ENCODE peak calls at places on chromosomes 11 and 22, in six cellular contexts. One of them, this sample, is unnamed.

GRCh38 chr22:48581206-48581766 is 1246.4 kb downstream of the BRD1 start:
- DNase-seq in stomach: no peak
- DNase-seq in heart left ventricle: peak; percentile 56
- DNase-seq in body of pancreas: no peak
- DNase-seq in gastrocnemius medialis: no peak
- DNase-seq in uterus: no peak
- DNase-seq in this sample: no peak

GRCh38 chr11:123450593-123450992 is 20.5 kb downstream of the GRAMD1B start:
- DNase-seq in heart left ventricle: no peak
- DNase-seq in uterus: peak; percentile 27
- DNase-seq in stomach: no peak
- DNase-seq in body of pancreas: no peak
- DNase-seq in gastrocnemius medialis: no peak
- DNase-seq in this sample: no peak

GRCh38 chr22:17638182-17638431 is 450 bp upstream of the BCL2L13 start:
- DNase-seq in heart left ventricle: no peak
- DNase-seq in uterus: no peak
- DNase-seq in stomach: no peak
- DNase-seq in body of pancreas: no peak
- DNase-seq in gastrocnemius medialis: no peak
- DNase-seq in this sample: no peak

GRCh38 chr11:19594326-19594725 is 118.3 kb upstream of the NAV2 start:
- DNase-seq in gastrocnemius medialis: no peak
- DNase-seq in stomach: no peak
- DNase-seq in body of pancreas: no peak
- DNase-seq in heart left ventricle: no peak
- DNase-seq in uterus: no peak
- DNase-seq in this sample: no peak

GRCh38 chr22:39625554-39626537 is 55.3 kb downstream of the CACNA1I start:
- DNase-seq in stomach: no peak
- DNase-seq in uterus: no peak
- DNase-seq in gastrocnemius medialis: no peak
- DNase-seq in heart left ventricle: peak; percentile 27
- DNase-seq in body of pancreas: no peak
- DNase-seq in this sample: no peak

GRCh38 chr11:20795005-20795404 is 125.6 kb downstream of the NELL1 start:
- DNase-seq in gastrocnemius medialis: no peak
- DNase-seq in uterus: no peak
- DNase-seq in stomach: no peak
- DNase-seq in heart left ventricle: no peak
- DNase-seq in body of pancreas: no peak
- DNase-seq in this sample: no peak

GRCh38 chr22:21681566-21682370 is 16.0 kb downstream of the PPIL2 start:
- DNase-seq in heart left ventricle: no peak
- DNase-seq in gastrocnemius medialis: no peak
- DNase-seq in body of pancreas: peak; percentile 50
- DNase-seq in stomach: no peak
- DNase-seq in uterus: no peak
- DNase-seq in this sample: no peak

GRCh38 chr11:47020793-47021624 is 84.4 kb downstream of the CSTPP1 start:
- DNase-seq in stomach: no peak
- DNase-seq in body of pancreas: no peak
- DNase-seq in heart left ventricle: no peak
- DNase-seq in gastrocnemius medialis: no peak
- DNase-seq in uterus: no peak
- DNase-seq in this sample: no peak

GRCh38 chr11:69477111-69477510 is 4.4 kb upstream of the LINC01488 start:
- DNase-seq in heart left ventricle: peak; percentile 52
- DNase-seq in uterus: no peak
- DNase-seq in gastrocnemius medialis: no peak
- DNase-seq in stomach: no peak
- DNase-seq in body of pancreas: no peak
- DNase-seq in this sample: no peak

GRCh38 chr22:48185071-48185470 is 1422.6 kb downstream of the TBC1D22A start:
- DNase-seq in body of pancreas: no peak
- DNase-seq in stomach: no peak
- DNase-seq in gastrocnemius medialis: no peak
- DNase-seq in heart left ventricle: peak; percentile 23
- DNase-seq in uterus: no peak
- DNase-seq in this sample: no peak

GRCh38 chr11:13889566-13890214 is 72.8 kb upstream of the SPON1 start:
- DNase-seq in heart left ventricle: no peak
- DNase-seq in stomach: no peak
- DNase-seq in uterus: no peak
- DNase-seq in gastrocnemius medialis: no peak
- DNase-seq in body of pancreas: no peak
- DNase-seq in this sample: no peak

GRCh38 chr11:488062-488461 is 19.0 kb downstream of the RNH1 start:
- DNase-seq in stomach: no peak
- DNase-seq in body of pancreas: no peak
- DNase-seq in heart left ventricle: no peak
- DNase-seq in uterus: no peak
- DNase-seq in gastrocnemius medialis: no peak
- DNase-seq in this sample: no peak

GRCh38 chr11:130670200-130670599 is 221.8 kb downstream of the ADAMTS15 start:
- DNase-seq in stomach: no peak
- DNase-seq in uterus: no peak
- DNase-seq in gastrocnemius medialis: peak; percentile 32
- DNase-seq in body of pancreas: no peak
- DNase-seq in heart left ventricle: no peak
- DNase-seq in this sample: no peak

GRCh38 chr11:130671801-130672700 is 223.6 kb downstream of the ADAMTS15 start:
- DNase-seq in gastrocnemius medialis: peak; percentile 16
- DNase-seq in body of pancreas: peak; percentile 62
- DNase-seq in stomach: peak; percentile 49
- DNase-seq in uterus: peak; percentile 79
- DNase-seq in heart left ventricle: peak; percentile 67
- DNase-seq in this sample: no peak

GRCh38 chr11:130668751-130669150 is 220.3 kb downstream of the ADAMTS15 start:
- DNase-seq in body of pancreas: no peak
- DNase-seq in uterus: no peak
- DNase-seq in heart left ventricle: no peak
- DNase-seq in stomach: no peak
- DNase-seq in gastrocnemius medialis: no peak
- DNase-seq in this sample: no peak

GRCh38 chr11:130666781-130667251 is 218.4 kb downstream of the ADAMTS15 start:
- DNase-seq in stomach: no peak
- DNase-seq in uterus: no peak
- DNase-seq in heart left ventricle: no peak
- DNase-seq in body of pancreas: no peak
- DNase-seq in gastrocnemius medialis: no peak
- DNase-seq in this sample: no peak
- TF ChIP-seq CTCF in stomach: no peak
- TF ChIP-seq CTCF in uterus: no peak
- TF ChIP-seq CTCF in heart left ventricle: no peak
- TF ChIP-seq CTCF in body of pancreas: no peak
- TF ChIP-seq CTCF in gastrocnemius medialis: no peak
- TF ChIP-seq CTCF in this sample: no peak

GRCh38 chr11:77473001-77473800 is 693 bp downstream of the PAK1 start:
- DNase-seq in gastrocnemius medialis: peak; percentile 8
- DNase-seq in body of pancreas: peak; percentile 65
- DNase-seq in uterus: peak; percentile 42
- DNase-seq in stomach: peak; percentile 62
- DNase-seq in heart left ventricle: peak; percentile 79
- DNase-seq in this sample: no peak
- TF ChIP-seq POLR2A in gastrocnemius medialis: no peak
- TF ChIP-seq POLR2A in body of pancreas: no peak
- TF ChIP-seq POLR2A in uterus: no peak
- TF ChIP-seq POLR2A in stomach: no peak
- TF ChIP-seq POLR2A in heart left ventricle: no peak
- TF ChIP-seq POLR2A in this sample: no peak

GRCh38 chr22:24553597-24554315 is 1.2 kb downstream of the GUCD1 start:
- DNase-seq in body of pancreas: peak; percentile 35
- DNase-seq in heart left ventricle: peak; percentile 61
- DNase-seq in uterus: peak; percentile 20
- DNase-seq in gastrocnemius medialis: peak; percentile 64
- DNase-seq in stomach: peak; percentile 62
- DNase-seq in this sample: no peak

GRCh38 chr22:24554316-24555159 is at the start of gene GUCD1:
- DNase-seq in heart left ventricle: peak; percentile 66
- DNase-seq in body of pancreas: peak; percentile 42
- DNase-seq in stomach: peak; percentile 31
- DNase-seq in gastrocnemius medialis: peak; percentile 27
- DNase-seq in uterus: no peak
- DNase-seq in this sample: no peak

GRCh38 chr22:24548812-24549211 is 6.1 kb downstream of the GUCD1 start:
- DNase-seq in stomach: no peak
- DNase-seq in gastrocnemius medialis: no peak
- DNase-seq in uterus: no peak
- DNase-seq in heart left ventricle: no peak
- DNase-seq in body of pancreas: no peak
- DNase-seq in this sample: no peak

GRCh38 chr22:24550902-24551229 is 4.1 kb downstream of the GUCD1 start:
- DNase-seq in uterus: no peak
- DNase-seq in body of pancreas: no peak
- DNase-seq in gastrocnemius medialis: no peak
- DNase-seq in stomach: no peak
- DNase-seq in heart left ventricle: no peak
- DNase-seq in this sample: no peak

GRCh38 chr22:24550028-24550901 is 4.7 kb downstream of the GUCD1 start:
- DNase-seq in heart left ventricle: no peak
- DNase-seq in stomach: peak; percentile 83
- DNase-seq in body of pancreas: peak; percentile 26
- DNase-seq in uterus: no peak
- DNase-seq in gastrocnemius medialis: peak; percentile 29
- DNase-seq in this sample: no peak
- TF ChIP-seq CTCF in heart left ventricle: no peak
- TF ChIP-seq CTCF in stomach: no peak
- TF ChIP-seq CTCF in body of pancreas: no peak
- TF ChIP-seq CTCF in uterus: no peak
- TF ChIP-seq CTCF in gastrocnemius medialis: no peak
- TF ChIP-seq CTCF in this sample: no peak

GRCh38 chr22:27299181-27300085 is 502.1 kb downstream of the MN1 start:
- DNase-seq in uterus: peak; percentile 32
- DNase-seq in stomach: no peak
- DNase-seq in body of pancreas: no peak
- DNase-seq in heart left ventricle: no peak
- DNase-seq in gastrocnemius medialis: no peak
- DNase-seq in this sample: no peak
- TF ChIP-seq POLR2A in uterus: no peak
- TF ChIP-seq POLR2A in stomach: no peak
- TF ChIP-seq POLR2A in body of pancreas: no peak
- TF ChIP-seq POLR2A in heart left ventricle: no peak
- TF ChIP-seq POLR2A in gastrocnemius medialis: no peak
- TF ChIP-seq POLR2A in this sample: no peak

GRCh38 chr22:50641696-50642607 is 14.0 kb upstream of the ARSA start:
- DNase-seq in heart left ventricle: no peak
- DNase-seq in stomach: no peak
- DNase-seq in uterus: no peak
- DNase-seq in body of pancreas: no peak
- DNase-seq in gastrocnemius medialis: no peak
- DNase-seq in this sample: no peak
- TF ChIP-seq CTCF in heart left ventricle: peak; percentile 39
- TF ChIP-seq CTCF in stomach: no peak
- TF ChIP-seq CTCF in uterus: peak; percentile 51
- TF ChIP-seq CTCF in body of pancreas: peak; percentile 8
- TF ChIP-seq CTCF in gastrocnemius medialis: peak; percentile 17
- TF ChIP-seq CTCF in this sample: peak; percentile 12

GRCh38 chr22:26035523-26035922 is 133.7 kb upstream of the SEZ6L start:
- DNase-seq in body of pancreas: no peak
- DNase-seq in gastrocnemius medialis: no peak
- DNase-seq in heart left ventricle: no peak
- DNase-seq in uterus: no peak
- DNase-seq in stomach: no peak
- DNase-seq in this sample: no peak
- TF ChIP-seq POLR2A in body of pancreas: no peak
- TF ChIP-seq POLR2A in gastrocnemius medialis: no peak
- TF ChIP-seq POLR2A in heart left ventricle: no peak
- TF ChIP-seq POLR2A in uterus: no peak
- TF ChIP-seq POLR2A in stomach: no peak
- TF ChIP-seq POLR2A in this sample: no peak

GRCh38 chr22:44862981-44863860 is 110.8 kb downstream of the ARHGAP8 start:
- DNase-seq in gastrocnemius medialis: no peak
- DNase-seq in stomach: no peak
- DNase-seq in uterus: no peak
- DNase-seq in heart left ventricle: peak; percentile 22
- DNase-seq in body of pancreas: no peak
- DNase-seq in this sample: no peak

GRCh38 chr22:44869196-44869595 is 116.8 kb downstream of the ARHGAP8 start:
- DNase-seq in stomach: no peak
- DNase-seq in gastrocnemius medialis: no peak
- DNase-seq in heart left ventricle: peak; percentile 10
- DNase-seq in uterus: no peak
- DNase-seq in body of pancreas: no peak
- DNase-seq in this sample: no peak

GRCh38 chr22:44862281-44862680 is 109.9 kb downstream of the ARHGAP8 start:
- DNase-seq in stomach: no peak
- DNase-seq in gastrocnemius medialis: no peak
- DNase-seq in body of pancreas: no peak
- DNase-seq in uterus: no peak
- DNase-seq in heart left ventricle: peak; percentile 23
- DNase-seq in this sample: no peak

GRCh38 chr22:44861245-44861644 is 108.9 kb downstream of the ARHGAP8 start:
- DNase-seq in uterus: no peak
- DNase-seq in gastrocnemius medialis: no peak
- DNase-seq in stomach: no peak
- DNase-seq in body of pancreas: no peak
- DNase-seq in heart left ventricle: peak; percentile 33
- DNase-seq in this sample: no peak

DNA sequence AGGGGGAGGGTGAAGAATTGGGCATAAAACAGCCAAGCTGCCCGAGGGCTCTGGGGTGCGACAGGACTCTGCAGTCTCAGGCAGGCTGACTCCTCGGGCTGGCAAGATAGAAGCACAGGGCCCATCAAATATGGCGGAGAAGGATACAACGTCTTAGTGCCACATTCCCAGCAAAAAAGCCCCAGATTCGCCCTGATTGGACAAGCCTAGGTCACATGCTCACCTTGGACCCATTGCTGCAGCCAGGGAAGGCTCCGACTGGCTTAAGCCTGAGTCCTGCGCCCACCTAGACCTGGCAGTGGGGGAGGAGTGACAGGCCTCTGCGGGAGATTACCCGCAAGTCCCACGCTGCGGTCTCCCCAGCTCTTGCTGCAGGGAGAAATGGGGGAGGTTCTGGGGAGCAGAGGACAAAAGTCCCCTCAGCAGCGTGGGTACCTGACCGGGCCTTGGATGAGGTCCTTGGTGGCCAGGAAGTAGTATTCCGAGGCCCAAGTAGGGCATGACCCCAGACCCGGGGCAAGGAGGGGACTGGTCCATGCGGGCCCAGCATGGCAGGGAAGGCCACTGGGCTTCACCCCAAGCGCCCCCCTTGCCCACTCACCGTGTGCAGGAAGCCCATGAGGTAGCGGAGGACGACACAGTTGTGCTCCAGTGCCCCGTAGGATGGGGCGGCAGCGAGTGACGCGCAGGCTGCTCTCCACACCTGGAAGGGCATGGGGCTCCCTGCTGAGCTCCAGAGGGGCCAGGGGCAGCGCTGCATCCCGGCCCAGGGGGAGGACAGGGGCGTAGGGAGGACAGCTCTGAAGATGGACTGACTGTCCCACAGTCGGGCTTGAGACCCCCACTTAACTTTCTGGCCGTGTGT is 113.0 kb downstream of the ARHGAP8 start:
- DNase-seq in stomach: no peak
- DNase-seq in gastrocnemius medialis: no peak
- DNase-seq in heart left ventricle: peak; percentile 42
- DNase-seq in uterus: no peak
- DNase-seq in body of pancreas: no peak
- DNase-seq in this sample: no peak
- TF ChIP-seq CTCF in stomach: no peak
- TF ChIP-seq CTCF in gastrocnemius medialis: no peak
- TF ChIP-seq CTCF in heart left ventricle: no peak
- TF ChIP-seq CTCF in uterus: no peak
- TF ChIP-seq CTCF in body of pancreas: no peak
- TF ChIP-seq CTCF in this sample: no peak

This sample was measured in esophagus squamous epithelium.